ENCODE peak calls at places on chromosomes 7 and 10, in nine cellular contexts. O is epithelial cell of esophagus, P is globus pallidus, J is T1000, S is cardiac fibroblast, K is LHCN-M2, Q is thoracic aorta, X is AG08396, L is nephron progenitor cell. E is an unnamed sample.
A peak's percentile ranks its signal among the peaks of the same experiment; 100 is the strongest.

GRCh38 chr7:94041529-94041928 is 37.4 kb upstream of the BET1 start:
- DNase-seq in X (peak; percentile 11), K (peak; percentile 88), L (no peak), J (no peak), Q (no peak), S (peak; percentile 80), P (no peak), O (peak; percentile 37), E (no peak)

GRCh38 chr10:120760246-120760645 is 90.9 kb upstream of the WDR11 start:
- DNase-seq in P (no peak), S (no peak), Q (no peak), K (no peak), X (no peak), O (no peak), L (no peak), J (no peak), E (no peak)

GRCh38 chr10:69089638-69090599 is 2.0 kb downstream of the SRGN start:
- DNase-seq in S (peak; percentile 49), J (no peak), O (no peak), L (no peak), K (no peak), P (no peak), X (no peak), Q (no peak), E (peak; percentile 67)

GRCh38 chr7:87414400-87415188 is 60.9 kb downstream of the ABCB4 start:
- DNase-seq in O (peak; percentile 11), S (peak; percentile 26), K (no peak), L (no peak), P (no peak), J (no peak), Q (no peak), X (peak; percentile 23), E (no peak)

GRCh38 chr7:143054621-143055020 is 2.5 kb downstream of the OR6V1 start:
- DNase-seq in Q (no peak), L (no peak), X (no peak), O (no peak), J (no peak), S (no peak), K (no peak), P (no peak), E (no peak)

GRCh38 chr10:48608926-48609325 is 4.1 kb upstream of the ARHGAP22 start:
- DNase-seq in Q (no peak), X (no peak), O (no peak), J (no peak), L (no peak), S (peak; percentile 65), P (no peak), K (no peak), E (no peak)

GRCh38 chr10:98510412-98510995 is 63.8 kb upstream of the HPS1 start:
- DNase-seq in X (no peak), L (no peak), J (no peak), O (no peak), Q (no peak), K (no peak), S (no peak), P (no peak), E (no peak)

GRCh38 chr7:157517782-157518513 is 181.1 kb downstream of the DNAJB6 start:
- DNase-seq in J (no peak), Q (no peak), K (no peak), O (no peak), L (no peak), S (no peak), P (no peak), X (no peak), E (no peak)

GRCh38 chr7:128052404-128052803 is 21.2 kb upstream of the LRRC4 start:
- DNase-seq in X (no peak), S (no peak), L (no peak), P (no peak), J (no peak), O (no peak), Q (no peak), K (no peak), E (no peak)

GRCh38 chr10:5446390-5446926 is 34.1 kb downstream of the NET1 start:
- DNase-seq in O (peak; percentile 94), L (peak; percentile 96), K (peak; percentile 86), X (peak; percentile 92), Q (peak; percentile 73), P (peak; percentile 47), J (peak; percentile 41), S (peak; percentile 77), E (peak; percentile 69)

GRCh38 chr10:31927597-31928530 is 767 bp downstream of the ARHGAP12 start:
- DNase-seq in S (peak; percentile 55), O (peak; percentile 51), P (peak; percentile 66), L (peak; percentile 74), J (peak; percentile 31), X (peak; percentile 56), K (peak; percentile 56), Q (no peak), E (peak; percentile 55)

E was measured in pons.